ENCODE peak calls at places on chromosomes 6 and 20, in four cellular contexts. D, M, L and W are unnamed samples. For H3K4me1 and H3K36me3, the result is how much of the 10 kb centered on the place peaks cover.

GRCh38 chr6:40727272-40727671 is 140.1 kb upstream of the LRFN2 start:
- DNase-seq in D (no peak), M (no peak), L (no peak), W (no peak)

GRCh38 chr6:144617231-144618199 is 332.4 kb downstream of the UTRN start:
- DNase-seq in D (no peak), M (no peak), L (no peak), W (peak)

GRCh38 chr6:27679968-27680694 is 207.2 kb upstream of the ZNF184 start:
- DNase-seq in D (no peak), M (no peak), L (no peak), W (no peak)

GRCh38 chr6:168640738-168641137 is 199.8 kb downstream of the SMOC2 start:
- DNase-seq in D (no peak), M (no peak), L (no peak), W (no peak)

GRCh38 chr6:119726086-119726485 is 376.5 kb upstream of the MAN1A1 start:
- DNase-seq in D (no peak), M (no peak), L (no peak), W (no peak)

GRCh38 chr6:111712398-111712797 is 106.7 kb upstream of the TRAF3IP2 start:
- DNase-seq in D (peak), M (peak), L (peak), W (no peak)

GRCh38 chr6:85464722-85465150 is 14.9 kb downstream of the NT5E start:
- DNase-seq in D (no peak), M (no peak), L (no peak), W (no peak)

GRCh38 chr20:5039255-5039657 is 37.9 kb upstream of the SLC23A2 start:
- DNase-seq in D (no peak), M (no peak), L (no peak), W (no peak)

GRCh38 chr6:96837138-96837971 is at the start of gene GPR63:
- DNase-seq in D (peak), M (no peak), L (peak), W (peak)

GRCh38 chr20:36836591-36837329 is 39.2 kb upstream of the TLDC2 start:
- DNase-seq in D (peak), M (no peak), L (no peak), W (peak)

GRCh38 chr6:89122625-89123024 is 4.8 kb upstream of the SRSF12 start:
- DNase-seq in D (no peak), M (no peak), L (peak), W (no peak)

GRCh38 chr20:53642196-53643030 is 48.8 kb upstream of the ZNF217 start:
- DNase-seq in D (peak), M (no peak), L (peak), W (peak)

GRCh38 chr6:157513619-157514485 is 132.9 kb downstream of the ZDHHC14 start:
- DNase-seq in D (no peak), M (no peak), L (no peak), W (no peak)

GRCh38 chr20:36544134-36545018 is 3.1 kb downstream of the MYL9 start:
- DNase-seq in D (no peak), M (no peak), L (no peak), W (no peak)

GRCh38 chr20:29743101-29743931 is 1514.1 kb upstream of the DEFB115 start:
- DNase-seq in D (no peak), M (no peak), L (no peak), W (no peak)

GRCh38 chr6:118659513-118660217 is 8.3 kb upstream of the CEP85L start:
- DNase-seq in D (peak), M (no peak), L (no peak), W (no peak)

GRCh38 chr20:18395544-18395943 is 71.3 kb downstream of the DZANK1 start:
- DNase-seq in D (no peak), M (no peak), L (no peak), W (no peak)

GRCh38 chr6:132736239-132736638 is 21.5 kb downstream of the VNN2 start:
- DNase-seq in D (no peak), M (no peak), L (no peak), W (no peak)

GRCh38 chr6:31246051-31246495 is 25.8 kb downstream of the HLA-C start:
- DNase-seq in D (no peak), M (no peak), L (no peak), W (no peak)

GRCh38 chr20:48749437-48749836 is 78.4 kb downstream of the PREX1 start:
- DNase-seq in D (no peak), M (no peak), L (no peak), W (no peak)

GRCh38 chr6:145699462-145699861 is 35.9 kb downstream of the EPM2A start:
- DNase-seq in D (no peak), M (no peak), L (no peak), W (no peak)

GRCh38 chr20:53128024-53128423 is 155.9 kb downstream of the TSHZ2 start:
- DNase-seq in D (no peak), M (no peak), L (no peak), W (no peak)

GRCh38 chr20:58148891-58149290 is 79.6 kb downstream of the ANKRD60 start:
- DNase-seq in D (no peak), M (no peak), L (no peak), W (no peak)

GRCh38 chr20:24648481-24648880 is 179.1 kb downstream of the SYNDIG1 start:
- DNase-seq in D (no peak), M (no peak), L (no peak), W (no peak)

GRCh38 chr20:21808863-21809664 is 103.6 kb downstream of the PAX1 start:
- DNase-seq in D (peak), M (no peak), L (no peak), W (peak)

GRCh38 chr6:56537223-56537770 is 105.4 kb downstream of the DST start:
- DNase-seq in D (no peak), M (no peak), L (no peak), W (no peak)

GRCh38 chr6:56534680-56535419 is 107.8 kb downstream of the DST start:
- DNase-seq in D (no peak), M (no peak), L (no peak), W (peak)

GRCh38 chr6:56538851-56539250 is 103.8 kb downstream of the DST start:
- DNase-seq in D (no peak), M (no peak), L (no peak), W (no peak)

GRCh38 chr6:56535626-56536025 is 107.1 kb downstream of the DST start:
- DNase-seq in D (no peak), M (no peak), L (no peak), W (no peak)

DNA sequence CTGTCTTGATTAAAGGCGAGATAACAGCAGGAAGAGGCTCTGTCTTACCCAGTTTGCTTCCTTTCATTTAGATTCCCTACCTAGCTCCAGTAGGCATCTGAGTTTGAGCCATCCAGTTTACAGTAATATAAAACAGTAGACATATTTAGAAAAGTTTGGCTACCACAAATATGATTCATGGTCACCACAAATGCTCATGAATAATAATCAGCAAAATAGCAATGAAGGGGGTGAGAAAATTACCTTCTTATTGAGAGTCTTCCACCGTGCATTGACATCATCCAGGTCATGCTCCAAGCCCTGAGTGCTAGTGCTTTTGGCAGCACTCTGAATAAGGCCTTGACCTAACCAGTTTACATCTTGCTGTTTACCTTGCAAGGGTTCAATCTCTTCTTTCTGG is 106.2 kb downstream of the DST start:
- DNase-seq in D (no peak), M (no peak), L (no peak), W (no peak)
- H3K4me1 ChIP-seq in D (under half), M (half or more), L (under half), W (under half)

GRCh38 chr20:50586531-50587232 is 76.5 kb downstream of the PTPN1 start:
- DNase-seq in D (no peak), M (no peak), L (no peak), W (no peak)

GRCh38 chr20:50588034-50588736 is 78.0 kb downstream of the PTPN1 start:
- DNase-seq in D (peak), M (no peak), L (peak), W (peak)

GRCh38 chr20:50585214-50585613 is 75.0 kb downstream of the PTPN1 start:
- DNase-seq in D (no peak), M (no peak), L (no peak), W (no peak)

GRCh38 chr20:50585678-50586077 is 75.5 kb downstream of the PTPN1 start:
- DNase-seq in D (no peak), M (no peak), L (no peak), W (no peak)

DNA sequence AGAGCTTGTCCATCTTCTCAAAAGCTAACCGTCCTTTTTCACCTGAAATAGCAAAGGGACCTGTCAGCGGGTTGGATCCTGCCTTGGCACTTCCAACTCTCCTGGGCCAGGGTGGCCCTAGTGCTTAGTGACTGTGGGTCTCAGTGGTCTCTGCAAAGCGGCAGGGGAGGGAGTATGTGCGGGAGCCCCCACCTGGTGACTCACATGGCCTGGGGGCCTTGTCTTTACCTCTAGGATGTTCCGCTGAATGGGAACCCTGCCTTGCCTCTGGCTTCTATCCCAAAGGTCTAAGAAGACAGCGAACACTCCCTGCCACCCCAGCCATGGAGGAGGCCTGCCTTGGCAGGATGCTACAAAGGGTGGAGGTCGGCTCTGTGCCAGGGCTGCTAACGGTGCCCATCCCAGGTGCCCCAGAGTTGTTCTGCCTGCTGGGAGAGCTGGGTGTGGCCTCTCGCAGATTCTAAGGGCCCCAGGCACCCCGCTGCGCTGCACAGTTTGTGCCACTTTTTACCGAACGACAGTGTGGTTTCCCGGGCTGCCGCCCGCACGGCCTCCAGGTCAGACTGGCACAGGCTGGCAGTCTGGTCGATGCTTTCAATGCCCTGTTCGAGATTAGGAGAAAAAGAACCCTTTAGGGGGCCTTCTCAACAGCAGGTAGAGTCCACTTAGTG is 77.2 kb downstream of the PTPN1 start:
- DNase-seq in D (no peak), M (no peak), L (no peak), W (no peak)
- H3K4me3 ChIP-seq in D (no peak), M (no peak), L (no peak), W (no peak)

GRCh38 chr6:3727593-3728108 is 23.9 kb downstream of the PXDC1 start:
- DNase-seq in D (no peak), M (no peak), L (no peak), W (no peak)
- H3K36me3 ChIP-seq in D (half or more), M (under half), L (under half), W (under half)

DNA sequence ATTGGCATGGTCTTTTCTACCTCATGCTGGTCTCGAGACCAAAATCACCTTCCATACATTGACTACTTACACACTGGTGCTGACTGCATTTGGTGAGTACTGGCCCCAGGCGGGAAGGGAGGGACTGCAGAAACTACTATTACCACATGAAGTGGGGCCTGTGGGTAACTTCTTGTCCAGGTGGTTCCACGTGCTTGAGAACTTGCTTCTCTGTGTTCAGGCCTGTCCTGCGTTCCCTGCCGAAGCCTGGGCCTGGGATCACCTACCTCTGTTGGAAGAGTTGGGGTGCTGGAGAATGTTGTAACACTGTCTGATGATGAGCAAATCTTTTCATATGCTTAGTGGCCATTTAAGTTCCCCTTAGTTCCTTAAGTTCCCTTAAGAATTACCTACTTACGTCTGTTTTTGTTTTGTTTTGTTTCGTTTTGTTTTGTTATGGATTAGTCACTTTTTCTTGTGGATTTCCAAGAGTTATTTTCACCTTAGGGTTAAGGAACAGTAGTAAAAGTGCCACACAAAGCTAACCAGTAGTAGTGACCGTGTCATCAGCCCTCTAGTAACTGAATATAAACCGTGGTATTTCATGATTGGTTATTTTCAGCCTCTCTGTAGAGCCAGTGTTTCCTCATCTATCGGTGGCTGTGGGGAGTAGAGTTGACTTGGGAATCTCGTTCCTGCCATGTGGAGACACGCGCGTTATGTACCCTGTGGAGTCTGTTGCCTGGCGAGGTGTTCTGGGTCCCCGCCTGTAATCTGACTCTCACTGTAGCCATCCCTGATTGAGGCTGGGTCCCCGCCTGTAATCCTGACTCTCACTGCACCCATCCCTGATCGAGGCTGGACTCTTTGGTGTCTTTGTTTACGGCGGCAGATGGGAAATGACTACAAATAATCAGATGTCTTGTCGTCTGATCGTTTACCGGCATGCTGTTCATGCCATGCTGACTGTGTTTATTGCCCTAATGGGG is 154.2 kb downstream of the DTNBP1 start:
- DNase-seq in D (no peak), M (no peak), L (no peak), W (no peak)
- H3K4me1 ChIP-seq in D (under half), M (under half), L (under half), W (under half)

GRCh38 chr20:50172347-50173013 is 18.1 kb upstream of the CEBPB start:
- DNase-seq in D (peak), M (no peak), L (no peak), W (no peak)
- H3K4me3 ChIP-seq in D (peak), M (peak), L (no peak), W (no peak)

GRCh38 chr6:136274062-136274461 is 15.6 kb downstream of the BCLAF1 start:
- DNase-seq in D (no peak), M (no peak), L (no peak), W (no peak)
- H3K36me3 ChIP-seq in D (half or more), M (under half), L (half or more), W (half or more)

DNA sequence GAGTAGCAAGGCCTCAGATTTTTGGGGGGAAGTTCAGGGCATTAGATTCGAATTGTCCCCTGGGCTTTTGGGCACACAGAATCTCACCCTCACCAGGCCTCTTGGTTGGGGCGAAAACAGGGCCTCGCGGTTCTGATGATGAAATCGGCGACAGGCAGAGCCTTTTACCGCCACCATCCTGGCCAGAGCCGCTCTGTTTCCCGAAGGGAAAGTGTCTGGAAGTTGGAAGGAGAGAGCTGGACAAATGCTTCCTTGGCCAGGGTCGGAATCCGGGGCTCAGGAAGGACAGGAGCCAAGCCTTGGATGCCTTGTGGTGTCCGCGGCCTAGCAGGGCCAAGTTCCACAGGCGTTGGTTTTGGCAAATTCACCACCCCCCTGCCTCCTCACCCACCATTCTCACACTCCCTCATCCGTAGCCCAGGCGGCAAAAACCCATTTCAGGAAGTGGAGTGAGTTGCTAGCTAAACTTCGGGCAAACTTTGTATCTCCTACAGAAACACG is 3.5 kb upstream of the TFAP2A start:
- DNase-seq in D (no peak), M (no peak), L (no peak), W (no peak)
- H3K4me1 ChIP-seq in D (under half), M (under half), L (under half), W (under half)

GRCh38 chr6:160679402-160679769 is 15.3 kb upstream of the LPA start:
- DNase-seq in D (no peak), M (no peak), L (no peak), W (peak)

GRCh38 chr6:160678744-160679401 is 14.8 kb upstream of the LPA start:
- DNase-seq in D (no peak), M (no peak), L (no peak), W (no peak)

GRCh38 chr6:160678230-160678629 is 14.2 kb upstream of the LPA start:
- DNase-seq in D (no peak), M (no peak), L (no peak), W (no peak)
- H3K4me3 ChIP-seq in D (no peak), M (no peak), L (no peak), W (no peak)

DNA sequence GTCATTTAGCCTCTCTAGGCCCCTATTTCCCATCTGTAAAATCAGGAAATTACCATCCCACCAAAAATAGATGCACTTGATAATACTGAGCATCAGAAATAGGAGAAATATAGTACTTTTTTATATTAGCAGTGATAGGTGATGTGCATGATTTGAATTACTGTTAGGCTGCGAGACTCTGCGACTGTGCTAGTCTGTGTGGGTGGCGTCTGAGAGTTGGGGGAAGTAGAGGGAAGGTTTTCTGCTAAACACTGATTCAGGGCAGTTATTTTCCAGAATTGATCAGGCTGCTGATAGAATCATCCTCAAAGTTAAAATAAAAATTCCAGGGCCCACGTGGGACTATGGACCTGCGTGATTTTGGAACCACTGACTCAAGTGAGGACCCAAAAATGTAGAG is 60.4 kb upstream of the ARMH2 start:
- DNase-seq in D (no peak), M (no peak), L (no peak), W (no peak)
- H3K36me3 ChIP-seq in D (under half), M (under half), L (half or more), W (under half)

DNA sequence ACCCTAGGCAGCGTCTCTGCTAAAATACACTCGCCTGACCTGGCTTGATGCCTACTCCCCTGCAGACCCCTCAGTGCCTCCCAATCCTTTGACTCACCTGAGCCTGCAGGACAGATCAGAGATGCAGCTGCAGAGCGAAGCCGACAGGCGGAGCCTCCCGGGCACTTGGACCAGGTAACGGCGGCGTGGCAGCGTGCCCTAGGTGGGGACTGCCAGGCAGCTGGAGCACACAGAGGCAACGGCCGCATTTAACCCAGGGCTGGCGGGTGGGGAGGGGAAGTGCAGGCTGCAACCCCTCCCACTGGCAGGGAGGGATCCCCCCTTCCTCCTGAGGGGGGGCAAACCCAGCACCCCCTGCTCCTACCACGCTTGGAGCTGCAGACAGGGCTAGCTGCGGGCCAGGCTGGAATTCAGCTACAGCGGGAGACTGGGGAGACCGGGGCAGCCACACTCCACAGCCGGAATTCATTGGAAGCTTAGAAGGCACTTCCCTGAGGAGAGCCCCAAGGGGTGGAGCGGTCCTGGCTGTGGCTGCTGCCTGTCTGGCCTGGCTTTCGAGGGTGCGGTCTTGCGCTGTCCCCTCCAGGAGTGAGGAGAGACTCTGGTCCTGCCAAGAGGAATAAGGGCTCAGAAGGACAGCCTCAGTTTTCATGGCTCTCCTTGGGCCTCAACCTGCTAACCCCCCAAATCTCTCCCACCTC is at the start of gene MATN4:
- DNase-seq in D (peak), M (no peak), L (no peak), W (no peak)
- H3K4me1 ChIP-seq in D (under half), M (under half), L (under half), W (under half)